ENCODE peak calls at places on chromosome 15, in eight cellular contexts. Y is A549, L is HepG2, T is HCT116, Z is H1, G is K562, W is IMR-90, F is SK-N-SH. P is an unnamed sample.

GRCh38 chr15:82731527-82731926 is 21.9 kb upstream of the AP3B2 start:
- DNase-seq in Y (no peak), L (no peak), T (no peak), Z (no peak), G (no peak), W (no peak), F (no peak), P (no peak)

GRCh38 chr15:83653639-83654378 is at the start of gene ADAMTSL3:
- DNase-seq in Y (peak), L (no peak), T (no peak), Z (peak), G (no peak), W (no peak), F (peak), P (no peak)

GRCh38 chr15:48913141-48913540 is 35.2 kb downstream of the EID1 start:
- DNase-seq in Y (peak), L (no peak), T (no peak), Z (no peak), G (no peak), W (no peak), F (no peak), P (no peak)

GRCh38 chr15:82709081-82709420 is 624 bp downstream of the AP3B2 start:
- DNase-seq in Y (no peak), L (no peak), T (no peak), Z (peak), G (peak), W (no peak), F (no peak), P (no peak)

GRCh38 chr15:39472661-39473657 is 107.9 kb upstream of the THBS1 start:
- DNase-seq in Y (no peak), L (no peak), T (no peak), Z (no peak), G (no peak), W (peak), F (no peak), P (no peak)

GRCh38 chr15:75468908-75469307 is 17.4 kb upstream of the SIN3A start:
- DNase-seq in Y (no peak), L (no peak), T (no peak), Z (no peak), G (no peak), W (no peak), F (no peak), P (no peak)

GRCh38 chr15:43776718-43777292 is at the start of gene ELL3:
- DNase-seq in Y (peak), L (peak), T (peak), Z (no peak), G (peak), W (peak), F (peak), P (no peak)

GRCh38 chr15:92954578-92954977 is 54.5 kb downstream of the CHD2 start:
- DNase-seq in Y (peak), L (peak), T (no peak), Z (no peak), G (peak), W (no peak), F (no peak), P (no peak)

GRCh38 chr15:92151741-92152140 is 241.9 kb upstream of the ST8SIA2 start:
- DNase-seq in Y (no peak), L (no peak), T (no peak), Z (no peak), G (no peak), W (no peak), F (no peak), P (no peak)

GRCh38 chr15:58221591-58222241 is 83.5 kb downstream of the AQP9 start:
- DNase-seq in Y (peak), L (peak), T (peak), Z (peak), G (peak), W (peak), F (peak), P (no peak)

GRCh38 chr15:23983500-23984259 is 296.6 kb upstream of the NDN start:
- DNase-seq in Y (no peak), L (no peak), T (no peak), Z (no peak), G (no peak), W (no peak), F (no peak), P (no peak)

GRCh38 chr15:38768970-38769369 is 204.4 kb upstream of the RASGRP1 start:
- DNase-seq in Y (peak), L (no peak), T (no peak), Z (peak), G (peak), W (peak), F (no peak), P (no peak)

GRCh38 chr15:75109021-75109690 is 85.8 kb downstream of the PPCDC start:
- DNase-seq in Y (no peak), L (no peak), T (no peak), Z (no peak), G (peak), W (no peak), F (no peak), P (no peak)

GRCh38 chr15:50183112-50183794 is 1.3 kb downstream of the SLC27A2 start:
- DNase-seq in Y (no peak), L (no peak), T (no peak), Z (no peak), G (peak), W (no peak), F (no peak), P (no peak)

GRCh38 chr15:93418566-93418965 is 329.6 kb upstream of the RGMA start:
- DNase-seq in Y (no peak), L (no peak), T (no peak), Z (no peak), G (no peak), W (no peak), F (no peak), P (no peak)

GRCh38 chr15:37109952-37110630 is 9.7 kb upstream of the MEIS2 start:
- DNase-seq in Y (no peak), L (no peak), T (no peak), Z (peak), G (no peak), W (no peak), F (peak), P (no peak)

GRCh38 chr15:46732060-46732459 is 985.2 kb upstream of the SEMA6D start:
- DNase-seq in Y (no peak), L (no peak), T (no peak), Z (no peak), G (no peak), W (no peak), F (no peak), P (no peak)

GRCh38 chr15:57732526-57733331 is 26.2 kb downstream of the POLR2M start:
- DNase-seq in Y (peak), L (peak), T (peak), Z (peak), G (peak), W (peak), F (peak), P (no peak)

GRCh38 chr15:89335289-89336041 is 841 bp upstream of the POLG start:
- DNase-seq in Y (no peak), L (peak), T (no peak), Z (peak), G (no peak), W (no peak), F (peak), P (no peak)

GRCh38 chr15:100099976-100100375 is 241.8 kb downstream of the ADAMTS17 start:
- DNase-seq in Y (no peak), L (no peak), T (no peak), Z (no peak), G (no peak), W (no peak), F (no peak), P (no peak)

GRCh38 chr15:41115088-41115651 is 910 bp downstream of the INO80 start:
- DNase-seq in Y (peak), L (peak), T (peak), Z (no peak), G (peak), W (peak), F (peak), P (peak)

GRCh38 chr15:31448635-31448979 is 122.0 kb downstream of the KLF13 start:
- DNase-seq in Y (no peak), L (no peak), T (no peak), Z (peak), G (peak), W (no peak), F (no peak), P (no peak)

GRCh38 chr15:31447893-31448634 is 121.4 kb downstream of the KLF13 start:
- DNase-seq in Y (no peak), L (no peak), T (no peak), Z (peak), G (no peak), W (no peak), F (no peak), P (no peak)

GRCh38 chr15:31442203-31443090 is 115.8 kb downstream of the KLF13 start:
- DNase-seq in Y (peak), L (no peak), T (no peak), Z (no peak), G (peak), W (peak), F (peak), P (no peak)

GRCh38 chr15:31444844-31445243 is 118.2 kb downstream of the KLF13 start:
- DNase-seq in Y (no peak), L (no peak), T (no peak), Z (no peak), G (no peak), W (no peak), F (no peak), P (no peak)

GRCh38 chr15:31446546-31446945 is 119.9 kb downstream of the KLF13 start:
- DNase-seq in Y (no peak), L (no peak), T (no peak), Z (peak), G (no peak), W (no peak), F (no peak), P (no peak)
- TF ChIP-seq RAD21 in Y (no peak), L (no peak), T (no peak), Z (no peak), G (no peak), W (no peak), F (no peak), P (no peak)

DNA sequence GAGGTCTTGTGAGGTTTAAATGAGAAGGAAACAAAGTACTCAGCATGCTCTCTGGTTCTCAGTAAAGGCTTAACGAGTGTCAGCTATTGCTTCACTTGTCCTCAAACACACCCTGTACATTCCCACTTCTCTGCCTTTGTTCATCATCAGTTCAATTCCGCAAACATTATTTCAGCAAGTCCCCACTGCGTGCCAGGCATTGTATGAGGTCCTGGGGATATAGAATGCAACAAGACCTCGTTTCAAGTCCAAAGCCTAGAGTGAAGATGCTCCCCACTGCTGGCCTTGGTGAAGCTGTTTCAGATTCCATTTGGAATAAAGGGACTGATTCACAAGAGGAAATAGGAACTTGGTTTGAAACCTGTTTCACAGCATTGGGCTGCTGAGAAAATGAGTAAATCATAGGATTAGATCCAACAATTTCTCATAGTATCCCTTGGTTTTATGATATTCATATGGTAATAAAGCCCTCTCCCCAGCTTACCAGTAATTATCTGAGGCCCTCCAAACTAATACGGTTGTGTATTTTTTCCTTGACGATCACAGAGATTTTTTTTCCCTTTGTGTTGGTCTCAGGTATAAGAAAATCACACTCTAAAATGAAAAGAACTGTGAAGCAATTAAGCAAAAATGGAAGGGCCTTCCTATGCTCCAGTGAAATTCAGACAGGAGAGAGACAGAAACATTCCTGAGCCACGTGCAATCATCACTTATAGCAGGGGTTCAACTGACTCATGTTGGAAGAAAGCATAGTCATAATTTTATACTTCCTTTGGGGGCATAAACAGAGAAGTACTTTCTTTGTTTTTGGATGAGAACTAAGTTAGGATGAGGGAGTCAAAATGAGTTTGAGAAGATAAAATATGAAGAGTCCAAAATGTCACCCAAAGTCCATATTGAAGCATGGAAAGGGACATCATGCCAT is 258.6 kb downstream of the RORA start:
- DNase-seq in Y (no peak), L (no peak), T (no peak), Z (no peak), G (no peak), W (peak), F (no peak), P (no peak)
- H3K27ac ChIP-seq in Y (no peak), L (no peak), T (no peak), Z (no peak), G (no peak), W (peak), F (peak), P (no peak)

GRCh38 chr15:71788646-71789579 is 21.4 kb upstream of the NR2E3 start:
- DNase-seq in Y (no peak), L (no peak), T (no peak), Z (peak), G (no peak), W (no peak), F (no peak), P (no peak)
- TF ChIP-seq RAD21 in Y (no peak), L (no peak), T (no peak), Z (no peak), G (no peak), W (no peak), F (no peak), P (no peak)

GRCh38 chr15:59298876-59299275 is 73.8 kb downstream of the MYO1E start:
- DNase-seq in Y (no peak), L (no peak), T (no peak), Z (no peak), G (no peak), W (no peak), F (no peak), P (no peak)
- H3K27ac ChIP-seq in Y (peak), L (no peak), T (no peak), Z (no peak), G (no peak), W (no peak), F (peak), P (peak)

GRCh38 chr15:78977091-78977571 is 32.3 kb upstream of the CTSH start:
- DNase-seq in Y (no peak), L (no peak), T (no peak), Z (no peak), G (no peak), W (no peak), F (no peak), P (peak)
- TF ChIP-seq RAD21 in Y (no peak), L (no peak), T (no peak), Z (no peak), G (no peak), W (no peak), F (no peak), P (no peak)

DNA sequence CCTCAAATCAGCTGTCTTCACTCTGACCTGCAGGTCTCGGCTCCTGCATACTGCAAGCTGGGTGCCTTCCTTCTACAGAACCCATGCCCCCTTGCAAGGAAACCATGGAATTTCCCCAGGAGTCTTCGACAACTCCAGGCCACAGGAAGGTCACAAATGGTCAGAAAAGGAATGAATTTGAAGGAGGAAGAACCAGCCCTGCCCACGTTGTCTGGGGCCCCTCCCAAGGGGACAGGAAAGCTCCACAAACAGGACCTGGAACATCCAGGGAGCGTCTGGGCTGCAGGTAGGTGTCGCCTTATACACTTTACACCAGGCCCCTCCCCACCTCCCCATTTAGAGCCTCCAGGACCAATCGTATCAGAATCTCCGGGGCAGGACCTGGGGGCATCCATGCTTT is 70.2 kb upstream of the GATM start:
- DNase-seq in Y (no peak), L (no peak), T (no peak), Z (no peak), G (no peak), W (peak), F (no peak), P (no peak)
- H3K27ac ChIP-seq in Y (peak), L (no peak), T (no peak), Z (no peak), G (no peak), W (no peak), F (no peak), P (no peak)

DNA sequence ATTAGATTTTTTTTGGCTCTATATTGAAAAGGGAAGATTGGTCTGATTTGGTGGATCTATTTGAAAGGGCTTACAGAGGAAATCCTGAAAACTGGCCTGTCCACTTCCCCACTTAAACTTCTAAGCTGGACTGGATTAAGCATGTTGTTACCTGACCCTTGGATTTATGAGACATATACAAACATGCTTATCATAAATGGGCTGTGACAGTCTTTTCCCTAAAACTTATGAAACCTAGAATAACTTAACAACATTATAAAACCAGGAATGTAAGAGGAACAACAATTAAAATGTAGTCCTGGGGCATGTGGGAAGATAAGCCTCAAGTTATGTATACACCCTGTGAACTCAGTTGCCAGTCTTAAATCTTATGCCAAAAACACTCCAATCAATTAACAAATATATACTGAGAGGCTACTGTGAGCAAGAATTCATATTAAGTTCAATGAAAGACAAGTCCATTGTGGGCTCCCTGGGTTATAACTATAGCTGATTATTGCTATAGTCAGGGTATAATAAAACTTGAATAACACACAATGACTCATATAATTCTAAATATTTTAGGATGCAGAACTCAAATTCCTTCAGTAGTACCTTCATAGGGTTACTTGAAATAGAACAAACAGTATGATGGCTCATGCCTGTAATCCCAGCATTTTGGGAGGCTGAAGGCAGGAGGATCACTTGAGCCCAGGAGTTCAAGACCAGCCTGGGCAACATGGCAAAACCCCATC is 87.2 kb upstream of the PPIB start:
- DNase-seq in Y (no peak), L (no peak), T (no peak), Z (no peak), G (no peak), W (peak), F (no peak), P (no peak)
- TF ChIP-seq RAD21 in Y (no peak), L (no peak), T (no peak), Z (no peak), G (no peak), W (no peak), F (no peak), P (no peak)

GRCh38 chr15:97989330-97989729 is 28.8 kb downstream of the ARRDC4 start:
- DNase-seq in Y (no peak), L (no peak), T (no peak), Z (no peak), G (no peak), W (no peak), F (no peak), P (no peak)
- H3K27ac ChIP-seq in Y (no peak), L (no peak), T (no peak), Z (no peak), G (no peak), W (no peak), F (no peak), P (no peak)

DNA sequence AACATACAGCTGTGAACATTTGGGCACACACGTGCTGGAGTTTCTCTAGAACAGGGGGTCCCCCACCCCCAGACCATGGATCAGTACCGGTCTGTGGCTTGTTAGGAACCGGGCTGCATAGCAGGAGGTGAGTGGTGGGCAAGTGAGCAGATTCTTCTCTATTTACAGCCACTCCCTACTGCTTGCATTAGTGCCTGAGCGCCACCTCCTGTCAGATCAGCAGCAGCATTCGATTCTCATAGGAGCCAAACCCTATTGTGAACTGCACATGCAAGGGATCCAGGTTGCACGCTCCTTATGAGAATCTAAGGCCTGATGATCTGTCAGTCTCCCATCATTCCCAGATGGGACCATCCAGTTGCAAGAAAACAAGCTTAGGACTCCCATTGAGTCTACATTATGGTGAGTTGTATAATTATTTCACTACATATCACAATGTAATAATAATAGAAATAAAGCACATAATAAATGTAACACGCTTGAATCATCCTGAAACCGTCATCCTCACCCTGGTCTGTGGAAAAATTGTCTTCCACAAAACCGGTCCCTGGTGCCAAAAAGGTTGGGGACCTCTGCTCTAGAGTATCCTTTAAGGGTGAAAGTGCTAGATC is 25.8 kb downstream of the CHRM5 start:
- DNase-seq in Y (peak), L (peak), T (peak), Z (peak), G (no peak), W (peak), F (no peak), P (no peak)
- TF ChIP-seq RAD21 in Y (peak), L (peak), T (peak), Z (peak), G (peak), W (peak), F (peak), P (peak)

GRCh38 chr15:63244976-63245645 is 32.3 kb upstream of the APH1B start:
- DNase-seq in Y (no peak), L (no peak), T (no peak), Z (no peak), G (no peak), W (no peak), F (no peak), P (no peak)
- H3K27ac ChIP-seq in Y (no peak), L (no peak), T (no peak), Z (no peak), G (no peak), W (no peak), F (no peak), P (no peak)